ENCODE peak calls at places on chromosomes 1 and 21, in nine cellular contexts. T is left colon; U is stimulated activated CD4-positive, alpha-beta T cell treated with anti-CD3 and anti-CD28 coated beads, Interleukin-12 subunit alpha, Interleukin-12 subunit beta, amount 100 ng/mL, for 4 hours; O is upper lobe of right lung; S is NCI-H524; M is NAMALWA; R is AG09319; Z is activated CD4-positive, alpha-beta T cell treated with anti-CD3 and anti-CD28 coated beads, Interleukin-2, amount 10 ng/mL, durations not matched to agents 7 days and 5 days; D is astrocyte of the hippocampus. H is an unnamed sample.

GRCh38 chr1:50829010-50829958 is 130.8 kb downstream of the FAF1 start:
- DNase-seq in R (no peak), U (no peak), D (peak; percentile 77), T (no peak), O (no peak), S (peak; percentile 17), M (no peak), Z (no peak), H (no peak)

GRCh38 chr1:214101246-214101645 is 113.5 kb downstream of the PROX1 start:
- DNase-seq in S (no peak), U (no peak), R (no peak), D (no peak), O (no peak), M (no peak), T (no peak), Z (no peak), H (no peak)

GRCh38 chr1:86965012-86965826 is 50.8 kb downstream of the HS2ST1 start:
- DNase-seq in T (peak; percentile 18), Z (peak; percentile 21), D (peak; percentile 66), O (no peak), U (no peak), R (peak; percentile 11), M (peak; percentile 54), S (no peak), H (no peak)

GRCh38 chr1:235995511-235995910 is 69.4 kb downstream of the NID1 start:
- DNase-seq in Z (no peak), S (peak; percentile 20), U (no peak), M (no peak), T (no peak), R (no peak), D (no peak), O (no peak), H (no peak)

GRCh38 chr1:226551299-226551698 is 2.7 kb downstream of the STUM start:
- DNase-seq in R (no peak), T (peak; percentile 87), U (no peak), Z (no peak), M (no peak), D (no peak), O (no peak), S (peak; percentile 33), H (no peak)

GRCh38 chr1:170494369-170494768 is 37.6 kb upstream of the GORAB start:
- DNase-seq in D (peak; percentile 68), U (no peak), O (no peak), T (peak; percentile 32), M (no peak), S (no peak), Z (no peak), R (no peak), H (no peak)

GRCh38 chr1:110874303-110875215 is 1.6 kb downstream of the CD53 start:
- DNase-seq in M (peak; percentile 48), U (no peak), R (no peak), S (no peak), T (no peak), O (no peak), Z (peak; percentile 25), D (no peak), H (no peak)

GRCh38 chr1:181334724-181335123 is 148.6 kb upstream of the CACNA1E start:
- DNase-seq in S (no peak), O (no peak), M (no peak), U (no peak), T (no peak), Z (no peak), R (no peak), D (no peak), H (no peak)

GRCh38 chr1:77975386-77975785 is 3.5 kb downstream of the FUBP1 start:
- DNase-seq in S (no peak), D (no peak), Z (no peak), T (no peak), R (no peak), O (no peak), U (no peak), M (no peak), H (no peak)

GRCh38 chr1:4778056-4778455 is 123.6 kb downstream of the AJAP1 start:
- DNase-seq in Z (no peak), O (no peak), M (no peak), T (no peak), U (no peak), R (no peak), D (peak; percentile 9), S (no peak), H (no peak)

GRCh38 chr21:41207401-41208388 is 39.7 kb downstream of the BACE2 start:
- DNase-seq in U (no peak), D (peak; percentile 76), R (peak; percentile 5), T (peak; percentile 52), Z (no peak), M (no peak), O (no peak), S (no peak), H (no peak)

GRCh38 chr1:245948786-245949185 is 558.3 kb downstream of the SMYD3 start:
- DNase-seq in M (no peak), O (no peak), D (no peak), S (no peak), Z (no peak), U (no peak), T (no peak), R (no peak), H (no peak)

GRCh38 chr1:168218647-168219046 is 7.2 kb upstream of the SFT2D2 start:
- DNase-seq in S (peak; percentile 51), U (no peak), Z (no peak), T (no peak), D (no peak), R (no peak), M (no peak), O (no peak), H (no peak)

GRCh38 chr1:14755518-14756252 is 157.2 kb downstream of the KAZN start:
- DNase-seq in M (peak; percentile 42), D (peak; percentile 65), S (no peak), O (no peak), Z (no peak), T (no peak), R (no peak), U (no peak), H (no peak)

GRCh38 chr1:220750126-220750525 is 2.0 kb downstream of the MTARC2 start:
- DNase-seq in U (no peak), D (peak; percentile 50), O (no peak), M (no peak), S (no peak), T (no peak), R (no peak), Z (no peak), H (no peak)

GRCh38 chr1:40422630-40423263 is 27.5 kb upstream of the ZFP69B start:
- DNase-seq in S (no peak), U (no peak), Z (no peak), O (no peak), R (no peak), T (no peak), M (no peak), D (no peak), H (no peak)

GRCh38 chr1:94020764-94021579 is 100.0 kb downstream of the ABCA4 start:
- DNase-seq in T (no peak), O (no peak), D (peak; percentile 94), Z (no peak), M (no peak), R (peak; percentile 84), S (no peak), U (no peak), H (no peak)

GRCh38 chr21:34569381-34569979 is 45.4 kb downstream of the RCAN1 start:
- DNase-seq in U (no peak), O (no peak), S (no peak), Z (no peak), M (no peak), T (no peak), R (no peak), D (no peak), H (no peak)

GRCh38 chr21:32094792-32095191 is 184.1 kb downstream of the MIS18A start:
- DNase-seq in M (no peak), D (peak; percentile 30), R (no peak), O (no peak), T (no peak), Z (no peak), S (no peak), U (no peak), H (no peak)

GRCh38 chr1:34977858-34978257 is 7.3 kb downstream of the TMEM35B start:
- DNase-seq in U (no peak), S (no peak), O (no peak), M (peak; percentile 6), D (no peak), T (no peak), Z (no peak), R (no peak), H (no peak)

GRCh38 chr1:211518330-211519289 is 26.6 kb upstream of the RD3 start:
- DNase-seq in D (no peak), U (no peak), S (no peak), M (no peak), O (no peak), R (no peak), T (no peak), Z (no peak), H (no peak)

GRCh38 chr1:203196371-203196770 is 9.9 kb upstream of the CHI3L1 start:
- DNase-seq in D (peak; percentile 28), Z (no peak), R (no peak), U (no peak), T (no peak), S (no peak), M (no peak), O (peak; percentile 40), H (no peak)

GRCh38 chr1:19452221-19452663 is 33.1 kb downstream of the CAPZB start:
- DNase-seq in Z (no peak), S (no peak), D (peak; percentile 68), U (no peak), T (no peak), R (no peak), O (no peak), M (no peak), H (peak; percentile 69)

GRCh38 chr1:150151291-150152181 is 1.8 kb downstream of the PLEKHO1 start:
- DNase-seq in R (no peak), S (no peak), T (peak; percentile 63), D (no peak), M (peak; percentile 44), U (peak; percentile 48), O (no peak), Z (peak; percentile 74), H (no peak)